ENCODE peak calls at places on chromosomes 12 and 14, in nine cellular contexts. K is cardiac muscle cell, T is hepatocyte, A is iPS DF 6.9, X is spleen, P is tibial artery, V is thoracic aorta, C is sigmoid colon, O is lower lobe of right lung. U is an unnamed sample.

GRCh38 chr12:49537709-49538601 is 875 bp upstream of the KCNH3 start:
- DNase-seq in P (no peak), A (no peak), O (no peak), K (no peak), V (no peak), C (peak; percentile 56), T (peak; percentile 31), X (peak; percentile 78), U (no peak)

GRCh38 chr12:6935551-6936377 is 7.9 kb upstream of the RNU7-1 start:
- DNase-seq in P (no peak), V (no peak), T (no peak), A (no peak), C (no peak), K (no peak), O (no peak), X (no peak), U (no peak)

GRCh38 chr12:4215862-4216541 is 57.6 kb upstream of the CCND2 start:
- DNase-seq in C (no peak), V (no peak), K (no peak), T (no peak), X (no peak), O (no peak), A (no peak), P (no peak), U (no peak)

GRCh38 chr12:95205685-95206084 is 11.6 kb downstream of the FGD6 start:
- DNase-seq in P (no peak), X (no peak), T (peak; percentile 57), O (no peak), A (no peak), C (peak; percentile 76), K (peak; percentile 86), V (no peak), U (no peak)

GRCh38 chr14:37150414-37150813 is 22.0 kb downstream of the SLC25A21 start:
- DNase-seq in V (no peak), T (peak; percentile 56), A (no peak), C (no peak), P (no peak), X (no peak), K (peak; percentile 44), O (no peak), U (peak; percentile 37)

GRCh38 chr14:20429801-20430669 is 5.9 kb downstream of the KLHL33 start:
- DNase-seq in T (no peak), X (peak; percentile 85), V (no peak), C (no peak), O (no peak), A (no peak), K (no peak), P (no peak), U (peak; percentile 24)

GRCh38 chr14:33026850-33027420 is 88.3 kb downstream of the NPAS3 start:
- DNase-seq in P (no peak), O (no peak), V (no peak), A (no peak), X (no peak), C (no peak), T (no peak), K (peak; percentile 2), U (no peak)

GRCh38 chr12:113422030-113422900 is at the start of gene SDSL:
- DNase-seq in V (peak; percentile 25), K (peak; percentile 88), P (peak; percentile 66), T (peak; percentile 88), O (peak; percentile 85), C (peak; percentile 80), A (no peak), X (peak; percentile 84), U (peak; percentile 82)

GRCh38 chr12:110012137-110012536 is 12.9 kb downstream of the ANKRD13A start:
- DNase-seq in O (peak; percentile 75), K (peak; percentile 26), V (no peak), T (peak; percentile 41), P (no peak), A (no peak), C (no peak), X (peak; percentile 89), U (peak; percentile 40)

GRCh38 chr12:93380480-93381121 is 2.9 kb downstream of the NUDT4 start:
- DNase-seq in X (no peak), P (no peak), C (no peak), V (no peak), T (peak; percentile 40), K (peak; percentile 55), O (no peak), A (no peak), U (no peak)

DNA sequence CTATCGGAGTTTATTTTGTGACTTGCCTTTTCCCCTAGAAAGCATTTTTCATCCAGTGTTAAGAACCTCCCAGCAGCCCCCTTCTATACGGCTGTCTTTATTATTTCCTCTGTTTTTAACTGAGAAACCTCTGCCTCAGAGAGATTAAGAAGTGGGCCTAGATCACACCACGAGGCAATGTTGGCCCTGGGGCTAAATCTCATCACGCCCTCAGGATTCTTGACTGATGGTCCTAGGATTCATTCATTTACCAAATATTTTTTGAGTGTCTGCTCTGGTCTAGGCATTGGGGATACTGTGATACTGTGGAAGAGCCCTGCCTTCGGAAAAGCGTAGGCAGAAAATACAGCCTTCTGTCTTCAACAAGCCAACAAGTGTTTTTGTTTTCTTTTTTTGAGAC is 42.1 kb downstream of the C14orf132 start:
- DNase-seq in O (no peak), V (no peak), K (no peak), C (peak; percentile 17), T (no peak), X (no peak), P (no peak), A (no peak), U (no peak)
- H3K27ac ChIP-seq in O (no peak overlapping the region), V (no peak overlapping the region), K (no peak overlapping the region), C (no peak overlapping the region), T (no peak overlapping the region), X (no peak overlapping the region), P (no peak overlapping the region), A (no peak overlapping the region), U (no peak overlapping the region)

DNA sequence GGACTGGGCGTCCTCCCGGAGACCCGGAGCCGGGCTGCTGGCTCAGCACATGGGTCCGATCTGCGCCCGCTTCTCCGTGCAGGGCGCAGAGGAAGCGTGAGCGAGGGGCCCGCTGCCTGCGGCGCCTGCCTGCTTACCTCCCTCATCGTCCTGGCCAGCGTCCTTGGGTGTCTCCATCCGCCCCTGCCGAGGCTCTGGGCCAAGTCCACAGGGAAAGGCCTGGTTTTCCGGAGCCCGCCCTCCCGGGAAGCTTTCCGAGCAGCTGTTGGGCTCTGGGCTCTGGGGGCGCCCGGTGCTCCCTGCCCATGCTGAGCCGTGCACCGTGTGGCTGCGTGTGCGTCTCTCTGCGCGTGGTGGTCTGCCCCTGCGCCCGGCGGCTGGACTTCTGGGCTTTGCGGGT is 33.6 kb downstream of the KIF26A start:
- DNase-seq in A (no peak), O (no peak), T (no peak), P (no peak), X (no peak), V (no peak), K (no peak), C (no peak), U (peak; percentile 25)
- H3K4me3 ChIP-seq in A (no peak overlapping the region), O (peak overlapping the region; percentile 21), T (no peak overlapping the region), P (no peak overlapping the region), X (no peak overlapping the region), V (no peak overlapping the region), K (no peak overlapping the region), C (no peak overlapping the region), U (no peak overlapping the region)

DNA sequence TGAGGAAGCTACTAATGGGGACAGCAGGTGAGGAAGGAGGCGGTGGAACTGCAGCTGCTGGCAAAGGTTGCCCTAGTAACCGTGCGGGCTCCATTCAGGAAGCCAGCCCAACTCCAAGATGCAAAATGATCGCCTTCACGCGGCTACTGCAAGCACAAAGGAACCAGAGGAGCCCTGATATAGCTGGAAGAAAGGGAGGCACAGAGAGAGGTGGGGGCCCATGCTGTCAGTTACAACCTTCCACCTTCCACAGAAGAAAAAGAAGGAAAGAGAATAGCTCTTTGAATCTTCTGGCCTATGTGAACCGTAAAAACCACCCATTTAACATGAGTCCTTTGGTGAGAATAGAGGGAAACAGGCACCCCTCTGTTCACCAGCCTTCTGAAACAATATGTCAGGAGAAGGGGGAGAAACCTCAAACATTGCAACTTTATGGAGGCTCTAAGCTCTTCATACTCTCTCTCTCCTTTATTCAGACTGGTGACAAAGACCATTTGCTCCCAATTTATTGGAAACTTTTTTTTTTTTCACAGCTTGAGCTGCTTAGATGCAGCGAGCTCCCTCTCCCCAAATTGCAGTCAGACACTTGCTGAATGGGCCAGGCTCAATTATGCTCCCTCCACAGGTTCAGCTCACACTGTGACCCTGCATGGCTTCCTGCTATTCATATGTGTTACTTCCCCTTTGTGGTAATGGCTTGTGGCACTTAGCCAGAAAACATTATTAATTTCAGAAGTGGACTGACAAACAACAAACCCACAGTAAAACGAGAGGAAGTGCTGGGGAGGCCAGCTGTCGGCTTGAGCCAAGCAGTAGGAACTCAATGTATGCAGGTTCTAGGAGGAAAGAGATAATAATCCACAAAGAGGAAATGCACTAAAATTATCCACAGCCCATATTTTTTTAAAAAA is 6.2 kb downstream of the DUSP6 start:
- DNase-seq in C (peak; percentile 75), P (peak; percentile 65), O (peak; percentile 80), T (no peak), X (peak; percentile 88), A (no peak), V (no peak), K (peak; percentile 91), U (peak; percentile 84)
- H3K4me1 ChIP-seq in C (peaks cover 18% of the 10 kb centered on the region), P (peaks cover 62% of the 10 kb centered on the region), O (peaks cover 52% of the 10 kb centered on the region), T (no peaks in the 10 kb centered on the region), X (peaks cover 50% of the 10 kb centered on the region), A (peaks cover 7% of the 10 kb centered on the region), V (peaks cover 11% of the 10 kb centered on the region), K (peaks cover 44% of the 10 kb centered on the region), U (peaks cover 26% of the 10 kb centered on the region)

GRCh38 chr12:117125275-117125613 is 26.0 kb upstream of the TESC start:
- DNase-seq in A (no peak), C (no peak), P (no peak), T (peak; percentile 65), V (no peak), K (no peak), X (no peak), O (no peak), U (no peak)

GRCh38 chr12:117127933-117128823 is 29.0 kb upstream of the TESC start:
- DNase-seq in T (no peak), X (no peak), P (no peak), O (no peak), C (no peak), V (no peak), K (no peak), A (no peak), U (no peak)

GRCh38 chr12:117124421-117125274 is 25.4 kb upstream of the TESC start:
- DNase-seq in T (no peak), O (no peak), P (no peak), X (no peak), C (no peak), K (no peak), V (no peak), A (no peak), U (no peak)

GRCh38 chr12:117126335-117126734 is 27.1 kb upstream of the TESC start:
- DNase-seq in A (no peak), C (no peak), V (no peak), P (no peak), O (no peak), T (no peak), K (no peak), X (no peak), U (no peak)

DNA sequence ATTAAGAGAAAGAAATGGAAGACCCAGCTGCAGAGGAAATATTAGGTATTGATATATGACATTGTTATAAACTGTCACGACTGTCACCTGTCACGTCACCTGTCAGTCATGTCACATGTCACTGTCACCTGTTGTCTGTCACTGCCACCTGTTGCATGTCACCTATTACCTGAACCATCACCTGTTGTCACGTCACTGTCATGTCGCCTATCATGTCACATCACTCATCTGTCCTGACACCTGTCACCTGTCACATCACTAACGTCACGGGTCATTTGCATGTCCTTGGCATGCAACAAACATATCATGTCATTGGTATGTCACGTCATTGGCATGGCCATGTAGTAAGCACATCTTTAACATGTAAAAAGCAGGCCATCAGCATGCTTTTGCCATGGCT is 26.6 kb upstream of the TESC start:
- DNase-seq in O (no peak), C (no peak), A (no peak), X (no peak), P (no peak), T (no peak), V (no peak), K (no peak), U (no peak)
- H3K27ac ChIP-seq in O (no peak overlapping the region), C (peak overlapping the region; percentile 40), A (no peak overlapping the region), X (no peak overlapping the region), P (no peak overlapping the region), T (peak overlapping the region; percentile 48), V (no peak overlapping the region), K (no peak overlapping the region), U (no peak overlapping the region)